ENCODE peak calls at places on chromosomes 4 and X, in four cellular contexts. H is CD8-positive, alpha-beta T cell; C is uterus; O is upper lobe of right lung. Q is an unnamed sample. For H3K9me3, the result is how much of the 10 kb centered on the place peaks cover.

GRCh38 chrX:50691820-50692219 is 122.2 kb downstream of the SHROOM4 start:
- DNase-seq in H (no peak), C (no peak), O (no peak), Q (peak)

GRCh38 chr4:78734451-78735003 is 41.6 kb upstream of the BMP2K start:
- DNase-seq in H (no peak), C (no peak), O (no peak), Q (no peak)

GRCh38 chr4:138249132-138249531 is 7.0 kb upstream of the SLC7A11 start:
- DNase-seq in H (no peak), C (no peak), O (no peak), Q (no peak)

GRCh38 chr4:152935661-152936445 is at the start of gene FHDC1:
- DNase-seq in H (no peak), C (no peak), O (peak), Q (peak)

GRCh38 chr4:87370071-87370470 is 20.9 kb downstream of the HSD17B11 start:
- DNase-seq in H (no peak), C (no peak), O (no peak), Q (no peak)

GRCh38 chr4:140423106-140423505 is 4.3 kb downstream of the CLGN start:
- DNase-seq in H (no peak), C (no peak), O (no peak), Q (no peak)

GRCh38 chrX:155768036-155768769 is 112.9 kb upstream of the VAMP7 start:
- DNase-seq in H (no peak), C (no peak), O (no peak), Q (peak)

GRCh38 chr4:94491322-94491721 is 39.6 kb downstream of the PDLIM5 start:
- DNase-seq in H (no peak), C (no peak), O (no peak), Q (no peak)

GRCh38 chr4:147487616-147488015 is 6.7 kb downstream of the EDNRA start:
- DNase-seq in H (no peak), C (no peak), O (no peak), Q (no peak)

GRCh38 chr4:114383721-114384120 is 214.9 kb upstream of the UGT8 start:
- DNase-seq in H (no peak), C (no peak), O (no peak), Q (no peak)

GRCh38 chr4:39698424-39699009 is 581 bp downstream of the UBE2K start:
- DNase-seq in H (no peak), C (peak), O (peak), Q (peak)

GRCh38 chrX:149628280-149628679 is 3.3 kb downstream of the TMEM185A start:
- DNase-seq in H (no peak), C (no peak), O (no peak), Q (no peak)

GRCh38 chrX:30653415-30654131 is at the start of gene GK:
- DNase-seq in H (no peak), C (peak), O (no peak), Q (peak)

GRCh38 chr4:108900018-108900417 is 137.2 kb upstream of the ETNPPL start:
- DNase-seq in H (no peak), C (no peak), O (no peak), Q (no peak)

GRCh38 chrX:44742480-44743155 is 101.2 kb upstream of the DUSP21 start:
- DNase-seq in H (no peak), C (no peak), O (no peak), Q (no peak)

GRCh38 chr4:166165829-166166420 is 292.9 kb downstream of the TLL1 start:
- DNase-seq in H (no peak), C (no peak), O (no peak), Q (peak)

GRCh38 chrX:66110112-66110511 is 53.9 kb upstream of the HEPH start:
- DNase-seq in H (no peak), C (no peak), O (no peak), Q (no peak)

GRCh38 chr4:153394945-153395344 is 50.5 kb downstream of the MND1 start:
- DNase-seq in H (no peak), C (no peak), O (no peak), Q (no peak)

GRCh38 chrX:71622347-71623104 is 4.2 kb upstream of the CXCR3 start:
- DNase-seq in H (peak), C (peak), O (peak), Q (peak)

GRCh38 chr4:174036111-174036510 is 247.4 kb downstream of the FBXO8 start:
- DNase-seq in H (no peak), C (no peak), O (no peak), Q (no peak)

GRCh38 chrX:46831620-46832327 is 5.1 kb upstream of the RP2 start:
- DNase-seq in H (no peak), C (no peak), O (no peak), Q (no peak)

GRCh38 chr4:166274775-166275174 is 401.7 kb downstream of the TLL1 start:
- DNase-seq in H (no peak), C (no peak), O (no peak), Q (no peak)

GRCh38 chrX:103688949-103689348 is 2.5 kb upstream of the MORF4L2 start:
- DNase-seq in H (no peak), C (no peak), O (no peak), Q (no peak)

GRCh38 chrX:110853610-110854009 is 58.0 kb upstream of the CHRDL1 start:
- DNase-seq in H (no peak), C (no peak), O (no peak), Q (peak)

GRCh38 chr4:8268901-8269534 is 536 bp upstream of the HTRA3 start:
- DNase-seq in H (no peak), C (no peak), O (no peak), Q (no peak)
- H3K4me3 ChIP-seq in H (no peak), C (no peak), O (no peak), Q (no peak)

GRCh38 chr4:1351854-1352633 is 5.0 kb downstream of the UVSSA start:
- DNase-seq in H (peak), C (peak), O (peak), Q (peak)
- TF ChIP-seq CTCF in H (peak), C (peak), O (peak), Q (peak)

GRCh38 chr4:28254003-28254402 is 1393.4 kb downstream of the STIM2 start:
- DNase-seq in H (no peak), C (no peak), O (peak), Q (peak)
- H3K9me3 ChIP-seq in H (under half), C (under half), O (under half), Q (under half)

DNA sequence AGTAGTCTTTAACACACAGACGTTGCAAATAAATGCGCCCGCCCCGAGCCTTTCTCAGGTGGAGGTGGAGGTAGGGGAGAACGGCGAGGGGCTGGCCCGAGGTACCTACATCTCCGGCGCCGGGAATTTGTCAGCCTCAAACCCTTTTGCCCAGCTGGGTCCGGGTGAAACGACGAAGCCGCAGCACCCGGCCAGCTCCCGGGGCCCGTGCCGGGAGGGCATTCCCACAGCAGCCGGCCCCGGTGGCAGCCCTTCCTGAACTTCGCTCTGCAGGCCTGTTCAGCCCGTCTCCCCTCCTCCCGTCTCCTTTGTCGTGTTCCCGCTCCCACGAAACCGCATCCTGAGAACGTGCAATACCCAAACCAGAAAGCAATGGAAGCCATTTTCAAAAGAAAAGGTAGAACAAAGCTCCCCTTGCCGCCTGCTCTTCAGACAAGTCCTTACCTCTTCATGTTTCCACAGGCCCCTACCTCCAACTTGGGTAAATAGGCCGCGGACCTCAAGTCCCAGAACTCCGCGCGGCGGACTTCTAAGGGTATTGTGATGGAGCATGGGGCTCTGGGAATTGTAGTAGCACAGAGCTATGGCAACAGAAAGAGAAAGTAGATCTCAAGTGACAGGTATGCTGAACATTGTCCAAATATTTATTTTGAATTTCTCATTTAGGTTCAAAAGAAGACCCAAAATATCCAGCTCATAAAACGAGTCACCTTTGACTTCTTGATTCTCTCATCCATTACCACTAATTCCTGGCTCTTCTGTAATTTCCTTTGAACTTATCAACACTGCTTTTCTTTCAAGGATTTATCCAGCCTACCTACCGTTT is at the start of gene RBM41:
- DNase-seq in H (peak), C (peak), O (peak), Q (peak)
- H3K4me3 ChIP-seq in H (peak), C (peak), O (peak), Q (peak)

Q was measured in WERI-Rb-1.